ENCODE peak calls at places on chromosome 10, in six cellular contexts. P is HCT116, Y is K562, N is GM12878, Q is HepG2, S is H1. F is an unnamed sample.
A peak's percentile ranks its signal among the peaks of the same experiment; 100 is the strongest.

GRCh38 chr10:126215767-126216166 is 172.5 kb downstream of the ADAM12 start:
- DNase-seq in Q (no peak), S (no peak), Y (no peak), P (no peak), N (no peak), F (no peak)

GRCh38 chr10:128092454-128092853 is 33.8 kb downstream of the MKI67 start:
- DNase-seq in Y (no peak), N (no peak), Q (no peak), P (no peak), S (no peak), F (peak; percentile 30)

GRCh38 chr10:63396123-63396719 is 69.6 kb downstream of the JMJD1C start:
- DNase-seq in Y (peak; percentile 15), Q (no peak), S (no peak), P (no peak), N (no peak), F (no peak)

GRCh38 chr10:44992070-44992731 is 8.5 kb upstream of the ZNF22 start:
- DNase-seq in N (no peak), P (no peak), Q (no peak), Y (no peak), S (no peak), F (no peak)

GRCh38 chr10:36089790-36090391 is 447.8 kb upstream of the FZD8 start:
- DNase-seq in P (no peak), Q (no peak), Y (no peak), S (no peak), N (no peak), F (no peak)

GRCh38 chr10:35822316-35822715 is 180.2 kb upstream of the FZD8 start:
- DNase-seq in Q (peak; percentile 3), Y (no peak), S (peak; percentile 74), P (no peak), N (no peak), F (peak; percentile 54)

GRCh38 chr10:117461766-117462423 is 80.7 kb upstream of the EMX2 start:
- DNase-seq in Y (no peak), N (no peak), Q (no peak), P (peak; percentile 77), S (no peak), F (peak; percentile 37)

GRCh38 chr10:49152037-49152436 is 18.2 kb upstream of the FAM170B start:
- DNase-seq in P (no peak), S (no peak), Q (no peak), Y (no peak), N (no peak), F (no peak)

GRCh38 chr10:73552819-73553218 is 38.3 kb downstream of the USP54 start:
- DNase-seq in Y (no peak), P (no peak), Q (no peak), S (no peak), N (no peak), F (no peak)

GRCh38 chr10:54559498-54559897 is 241.5 kb downstream of the PCDH15 start:
- DNase-seq in P (no peak), N (no peak), Y (no peak), Q (no peak), S (no peak), F (peak; percentile 0)

GRCh38 chr10:73803680-73804286 is 7.6 kb downstream of the NDST2 start:
- DNase-seq in Y (no peak), P (no peak), Q (no peak), N (peak; percentile 81), S (no peak), F (no peak)

GRCh38 chr10:101631821-101632475 is 43.8 kb downstream of the DPCD start:
- DNase-seq in N (no peak), Y (no peak), S (no peak), P (no peak), Q (no peak), F (no peak)

GRCh38 chr10:132947843-132948242 is 5.5 kb upstream of the CFAP46 start:
- DNase-seq in Y (no peak), P (no peak), Q (no peak), N (no peak), S (no peak), F (no peak)

GRCh38 chr10:7532723-7533498 is 122.1 kb upstream of the SFMBT2 start:
- DNase-seq in Y (no peak), N (no peak), S (no peak), P (no peak), Q (peak; percentile 81), F (no peak)

GRCh38 chr10:7533657-7534479 is 123.0 kb upstream of the SFMBT2 start:
- DNase-seq in Q (no peak), P (no peak), S (no peak), N (no peak), Y (no peak), F (no peak)

GRCh38 chr10:7538970-7539694 is 127.6 kb downstream of the ITIH5 start:
- DNase-seq in P (no peak), N (no peak), Q (no peak), Y (no peak), S (no peak), F (no peak)

GRCh38 chr10:7534480-7534852 is 123.6 kb upstream of the SFMBT2 start:
- DNase-seq in Y (no peak), N (no peak), P (no peak), Q (no peak), S (no peak), F (no peak)

GRCh38 chr10:7537126-7537525 is 126.3 kb upstream of the SFMBT2 start:
- DNase-seq in N (no peak), Y (no peak), Q (no peak), S (no peak), P (no peak), F (no peak)
- TF ChIP-seq CEBPB in N (no peak), Y (no peak), Q (no peak), S (no peak), P (no peak), F (no peak)

DNA sequence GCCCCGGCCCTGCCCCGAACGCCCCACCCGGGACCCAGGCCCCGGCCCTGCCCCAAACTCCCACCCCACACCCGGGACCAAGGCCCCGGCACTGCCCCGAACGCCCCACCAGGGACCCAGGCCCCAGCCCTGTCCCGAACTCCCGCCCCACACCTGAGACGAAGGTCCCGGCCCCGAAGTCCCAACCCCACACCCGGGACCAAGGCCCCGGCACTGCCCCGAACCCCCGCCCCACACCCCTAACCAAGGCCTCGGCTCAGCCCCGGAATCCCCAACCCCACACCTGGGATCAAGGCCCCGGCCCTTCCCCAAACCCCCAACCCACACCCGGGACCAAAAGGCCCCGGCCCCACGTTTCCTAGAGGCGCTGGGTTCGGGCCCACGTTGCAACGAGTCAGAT is 1.1 kb upstream of the LARP4B start:
- DNase-seq in N (no peak), Y (no peak), S (no peak), P (no peak), Q (no peak), F (no peak)
- H3K9ac ChIP-seq in N (no peak overlapping the region), Y (peak overlapping the region; percentile 36), S (no peak overlapping the region), P (peak overlapping the region; percentile 75), Q (peak overlapping the region; percentile 88), F (no peak overlapping the region)

GRCh38 chr10:86111902-86112301 is 254.7 kb downstream of the GRID1 start:
- DNase-seq in S (no peak), P (no peak), N (no peak), Q (no peak), Y (no peak), F (no peak)

GRCh38 chr10:86113983-86114382 is 252.6 kb downstream of the GRID1 start:
- DNase-seq in P (no peak), N (no peak), Y (no peak), S (no peak), Q (no peak), F (no peak)

GRCh38 chr10:86113044-86113443 is 253.6 kb downstream of the GRID1 start:
- DNase-seq in S (no peak), N (no peak), Y (no peak), Q (no peak), P (no peak), F (no peak)

GRCh38 chr10:86110156-86110786 is 256.3 kb downstream of the GRID1 start:
- DNase-seq in S (peak; percentile 69), Y (peak; percentile 24), Q (no peak), P (no peak), N (no peak), F (no peak)

GRCh38 chr10:86113501-86113900 is 253.1 kb downstream of the GRID1 start:
- DNase-seq in P (no peak), S (no peak), Q (no peak), N (no peak), Y (no peak), F (no peak)
- TF ChIP-seq CEBPB in P (no peak), S (no peak), Q (no peak), N (no peak), Y (no peak), F (no peak)

GRCh38 chr10:97003151-97003803 is 171.2 kb downstream of the LCOR start:
- DNase-seq in P (no peak), S (no peak), Q (no peak), N (no peak), Y (no peak), F (no peak)
- H3K9ac ChIP-seq in P (no peak overlapping the region), S (no peak overlapping the region), Q (no peak overlapping the region), N (no peak overlapping the region), Y (no peak overlapping the region), F (no peak overlapping the region)

DNA sequence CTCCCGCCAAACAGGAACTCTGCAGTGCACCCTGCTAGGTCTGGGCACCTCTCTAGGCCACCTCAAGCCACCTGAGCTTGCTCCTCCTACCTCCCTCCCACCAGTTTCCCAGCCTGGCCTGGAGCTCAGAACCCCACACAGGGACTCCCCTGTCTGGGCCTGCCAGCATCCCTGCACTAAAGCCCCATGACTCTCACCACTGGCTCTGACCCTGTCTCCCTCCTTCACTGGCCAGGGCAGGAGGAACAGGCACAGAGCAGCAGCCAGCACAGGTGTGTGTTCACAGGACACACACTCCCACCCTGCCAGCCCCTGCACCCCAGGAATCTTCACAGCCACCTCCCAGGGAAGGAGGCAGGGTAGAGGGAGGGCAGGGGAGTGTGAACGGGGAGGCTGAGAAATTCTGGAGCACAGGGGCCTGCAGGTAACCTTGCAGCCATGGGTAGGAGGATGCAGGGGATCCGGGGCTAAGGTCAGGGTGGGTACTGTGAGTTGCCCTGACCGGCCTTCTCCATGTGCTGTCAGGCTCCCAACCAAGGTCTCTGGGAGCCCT is 13.9 kb upstream of the ANTXRL start:
- DNase-seq in Q (no peak), N (no peak), Y (no peak), P (no peak), S (peak; percentile 41), F (no peak)
- TF ChIP-seq CEBPB in Q (no peak), N (no peak), Y (no peak), P (no peak), S (no peak), F (no peak)

GRCh38 chr10:119538632-119539358 is 3.7 kb downstream of the RGS10 start:
- DNase-seq in P (no peak), S (no peak), Q (no peak), Y (peak; percentile 77), N (no peak), F (no peak)
- H3K9ac ChIP-seq in P (no peak overlapping the region), S (no peak overlapping the region), Q (no peak overlapping the region), Y (peak overlapping the region; percentile 84), N (peak overlapping the region; percentile 43), F (no peak overlapping the region)

GRCh38 chr10:72285972-72286521 is 12.3 kb downstream of the DDIT4 start:
- DNase-seq in Y (peak; percentile 14), S (no peak), N (no peak), P (no peak), Q (peak; percentile 41), F (no peak)
- TF ChIP-seq CEBPB in Y (no peak), S (no peak), N (no peak), P (no peak), Q (no peak), F (no peak)

F was measured in IMR-90.